ENCODE peak calls at places on chromosomes 13 and 19, in ten cellular contexts. N is OCI-LY7; M is naive thymus-derived CD4-positive, alpha-beta T cell; F is AG09319; P is aorta; U is lower leg skin; J is stimulated activated CD8-positive, alpha-beta memory T cell treated with anti-CD3 and anti-CD28 coated beads, Interleukin-4, amount 100 ng/mL, for 48 hours; K is T-cell; Z is AG08395; I is A549. H is an unnamed sample.

GRCh38 chr13:51988988-51989618 is 22.1 kb downstream of the ATP7B start:
- DNase-seq in N (no peak), M (no peak), F (no peak), P (no peak), U (no peak), J (no peak), K (no peak), Z (no peak), I (no peak), H (no peak)

GRCh38 chr19:14383898-14384669 is 2.8 kb downstream of the ADGRE5 start:
- DNase-seq in N (peak; percentile 47), M (no peak), F (no peak), P (peak; percentile 73), U (no peak), J (peak; percentile 76), K (no peak), Z (peak; percentile 86), I (no peak), H (peak; percentile 48)

GRCh38 chr13:43159007-43159406 is 135.6 kb downstream of the DNAJC15 start:
- DNase-seq in N (no peak), M (no peak), F (peak; percentile 29), P (no peak), U (no peak), J (no peak), K (no peak), Z (no peak), I (no peak), H (peak; percentile 42)

GRCh38 chr19:49057636-49058234 is at the start of gene CGB7:
- DNase-seq in N (no peak), M (no peak), F (no peak), P (peak; percentile 82), U (peak; percentile 95), J (peak; percentile 74), K (no peak), Z (peak; percentile 88), I (peak; percentile 77), H (peak; percentile 17)

GRCh38 chr13:33272531-33273124 is 12.9 kb downstream of the STARD13 start:
- DNase-seq in N (no peak), M (no peak), F (no peak), P (no peak), U (no peak), J (no peak), K (no peak), Z (no peak), I (no peak), H (no peak)

GRCh38 chr19:1122972-1123363 is 19.2 kb downstream of the GPX4 start:
- DNase-seq in N (peak; percentile 71), M (no peak), F (peak; percentile 60), P (peak; percentile 77), U (peak; percentile 86), J (peak; percentile 92), K (no peak), Z (peak; percentile 97), I (no peak), H (peak; percentile 81)

GRCh38 chr13:85174291-85174690 is 624.9 kb downstream of the SLITRK6 start:
- DNase-seq in N (no peak), M (no peak), F (no peak), P (no peak), U (no peak), J (no peak), K (no peak), Z (no peak), I (no peak), H (no peak)

GRCh38 chr13:46484561-46484960 is 68.4 kb upstream of the LRCH1 start:
- DNase-seq in N (peak; percentile 20), M (no peak), F (no peak), P (no peak), U (no peak), J (no peak), K (no peak), Z (no peak), I (no peak), H (no peak)

H was measured in fibroblast of gingiva.